ENCODE peak calls at places on chromosomes 16 and 17, in five cellular contexts. F is MM.1S, R is body of pancreas, K is thoracic aorta, Q is WERI-Rb-1. Y is an unnamed sample.

GRCh38 chr17:34095101-34095500 is 160.0 kb upstream of the CCL2 start:
- DNase-seq in F (no peak), R (no peak), K (no peak), Q (no peak), Y (no peak)

GRCh38 chr17:20206591-20206990 is 197.4 kb downstream of the SPECC1 start:
- DNase-seq in F (no peak), R (no peak), K (no peak), Q (no peak), Y (no peak)

GRCh38 chr16:526181-527014 is 1.1 kb upstream of the CAPN15 start:
- DNase-seq in F (no peak), R (peak; percentile 73), K (no peak), Q (peak; percentile 56), Y (peak; percentile 78)

GRCh38 chr17:43745541-43745940 is 13.1 kb downstream of the SOST start:
- DNase-seq in F (no peak), R (no peak), K (no peak), Q (peak; percentile 72), Y (peak; percentile 52)

GRCh38 chr17:45131616-45132301 is 556 bp downstream of the PLCD3 start:
- DNase-seq in F (no peak), R (peak; percentile 45), K (no peak), Q (peak; percentile 77), Y (peak; percentile 82)

GRCh38 chr16:16974192-16974591 is 496.6 kb downstream of the XYLT1 start:
- DNase-seq in F (no peak), R (no peak), K (no peak), Q (no peak), Y (no peak)

GRCh38 chr16:85515319-85515745 is 97.8 kb upstream of the GSE1 start:
- DNase-seq in F (no peak), R (no peak), K (no peak), Q (no peak), Y (no peak)

GRCh38 chr17:64428406-64428805 is 20.5 kb upstream of the MILR1 start:
- DNase-seq in F (no peak), R (no peak), K (no peak), Q (no peak), Y (no peak)

GRCh38 chr17:9937164-9937835 is 32.2 kb upstream of the RCVRN start:
- DNase-seq in F (no peak), R (peak; percentile 23), K (no peak), Q (no peak), Y (no peak)

GRCh38 chr17:8069587-8069860 is 18.0 kb downstream of the ALOX12B start:
- DNase-seq in F (no peak), R (no peak), K (no peak), Q (no peak), Y (no peak)

GRCh38 chr16:15976929-15977637 is 27.7 kb downstream of the ABCC1 start:
- DNase-seq in F (no peak), R (no peak), K (no peak), Q (no peak), Y (no peak)

GRCh38 chr16:22297871-22298733 is 893 bp downstream of the POLR3E start:
- DNase-seq in F (peak; percentile 88), R (peak; percentile 77), K (peak; percentile 19), Q (peak; percentile 73), Y (peak; percentile 87)

GRCh38 chr16:2339521-2340484 is 725 bp downstream of the ABCA3 start:
- DNase-seq in F (peak; percentile 34), R (peak; percentile 74), K (no peak), Q (peak; percentile 83), Y (peak; percentile 75)

GRCh38 chr16:2470603-2471015 is 488 bp upstream of the NTN3 start:
- DNase-seq in F (no peak), R (no peak), K (no peak), Q (peak; percentile 36), Y (no peak)

GRCh38 chr16:66135376-66135775 is 231.1 kb upstream of the CDH5 start:
- DNase-seq in F (no peak), R (peak; percentile 12), K (no peak), Q (no peak), Y (no peak)

GRCh38 chr17:69819316-69820087 is 255.5 kb upstream of the KCNJ16 start:
- DNase-seq in F (no peak), R (no peak), K (no peak), Q (no peak), Y (no peak)

GRCh38 chr16:58196898-58197313 is 1.0 kb downstream of the CSNK2A2 start:
- DNase-seq in F (no peak), R (no peak), K (no peak), Q (no peak), Y (peak; percentile 19)

GRCh38 chr16:84618428-84619102 is 687 bp upstream of the COTL1 start:
- DNase-seq in F (no peak), R (peak; percentile 41), K (no peak), Q (peak; percentile 22), Y (peak; percentile 78)

GRCh38 chr17:61155590-61156181 is 244.0 kb upstream of the TBX2 start:
- DNase-seq in F (no peak), R (no peak), K (no peak), Q (no peak), Y (no peak)

GRCh38 chr16:24646646-24646995 is 82.8 kb upstream of the TNRC6A start:
- DNase-seq in F (no peak), R (no peak), K (no peak), Q (no peak), Y (no peak)

GRCh38 chr16:47732122-47732805 is 271.1 kb downstream of the PHKB start:
- DNase-seq in F (no peak), R (no peak), K (no peak), Q (no peak), Y (no peak)

GRCh38 chr17:57911834-57912673 is 43.2 kb downstream of the CUEDC1 start:
- DNase-seq in F (no peak), R (peak; percentile 99), K (peak; percentile 76), Q (peak; percentile 96), Y (peak; percentile 93)

GRCh38 chr17:51860934-51861561 is 297.5 kb downstream of the CA10 start:
- DNase-seq in F (peak; percentile 45), R (peak; percentile 49), K (no peak), Q (peak; percentile 91), Y (peak; percentile 83)

GRCh38 chr17:71632328-71632727 is 488.5 kb upstream of the SOX9 start:
- DNase-seq in F (no peak), R (no peak), K (no peak), Q (no peak), Y (no peak)

GRCh38 chr16:16157166-16157565 is 66.1 kb downstream of the ABCC6 start:
- DNase-seq in F (no peak), R (no peak), K (no peak), Q (no peak), Y (no peak)

GRCh38 chr16:86355538-86355937 is 154.8 kb upstream of the FOXF1 start:
- DNase-seq in F (no peak), R (no peak), K (no peak), Q (no peak), Y (no peak)

GRCh38 chr16:13793788-13794461 is 126.0 kb upstream of the ERCC4 start:
- DNase-seq in F (no peak), R (no peak), K (no peak), Q (no peak), Y (no peak)

GRCh38 chr17:35117984-35118383 is 1.7 kb downstream of the RAD51D start:
- DNase-seq in F (peak; percentile 56), R (no peak), K (no peak), Q (no peak), Y (no peak)

GRCh38 chr17:36877774-36878173 is 59.5 kb upstream of the LHX1 start:
- DNase-seq in F (no peak), R (no peak), K (no peak), Q (no peak), Y (no peak)

GRCh38 chr16:89172171-89172900 is 788 bp downstream of the CDH15 start:
- DNase-seq in F (no peak), R (no peak), K (no peak), Q (no peak), Y (no peak)

GRCh38 chr17:80948961-80949450 is 42.6 kb upstream of the CHMP6 start:
- DNase-seq in F (no peak), R (peak; percentile 5), K (no peak), Q (no peak), Y (no peak)

GRCh38 chr16:67101683-67102082 is 8.1 kb upstream of the PHAF1 start:
- DNase-seq in F (no peak), R (no peak), K (no peak), Q (no peak), Y (no peak)

DNA sequence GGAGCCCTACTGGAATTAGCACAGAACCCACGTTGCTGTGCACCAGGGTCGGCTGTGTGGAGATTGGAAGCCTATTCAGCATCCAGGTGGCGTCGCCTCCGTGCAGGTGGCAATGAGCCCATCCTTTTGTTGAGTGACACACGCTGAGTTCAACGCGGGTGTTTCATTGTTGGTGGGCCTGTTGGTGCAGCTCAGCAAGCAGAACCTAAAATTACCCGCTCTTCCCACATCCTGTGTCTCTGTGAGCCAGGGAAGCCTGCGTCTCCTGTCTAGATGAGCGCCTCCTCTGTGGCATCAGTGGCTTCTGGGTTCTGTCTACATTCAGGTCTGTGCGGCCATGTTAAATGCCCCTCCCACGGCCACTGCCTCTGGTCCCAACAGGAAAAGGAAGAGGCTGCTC is 14.5 kb downstream of the CD2BP2 start:
- DNase-seq in F (no peak), R (no peak), K (no peak), Q (no peak), Y (no peak)
- H3K27ac ChIP-seq in F (no peak overlapping the region), R (no peak overlapping the region), K (no peak overlapping the region), Q (no peak overlapping the region), Y (no peak overlapping the region)

GRCh38 chr16:50565428-50565827 is 17.2 kb downstream of the NKD1 start:
- DNase-seq in F (no peak), R (no peak), K (no peak), Q (no peak), Y (no peak)

GRCh38 chr16:50568187-50568830 is 20.1 kb downstream of the NKD1 start:
- DNase-seq in F (no peak), R (no peak), K (no peak), Q (no peak), Y (no peak)

GRCh38 chr16:50566336-50566962 is 18.3 kb downstream of the NKD1 start:
- DNase-seq in F (no peak), R (no peak), K (no peak), Q (no peak), Y (no peak)

GRCh38 chr16:50570354-50570753 is 22.2 kb downstream of the NKD1 start:
- DNase-seq in F (no peak), R (no peak), K (no peak), Q (no peak), Y (no peak)

GRCh38 chr16:50567651-50568050 is 19.5 kb downstream of the NKD1 start:
- DNase-seq in F (no peak), R (no peak), K (no peak), Q (no peak), Y (no peak)
- H3K27ac ChIP-seq in F (no peak overlapping the region), R (no peak overlapping the region), K (peak overlapping the region; percentile 51), Q (no peak overlapping the region), Y (no peak overlapping the region)

GRCh38 chr17:2068589-2069051 is 13.7 kb downstream of the HIC1 start:
- DNase-seq in F (no peak), R (no peak), K (no peak), Q (peak; percentile 90), Y (no peak)
- H3K27ac ChIP-seq in F (no peak overlapping the region), R (peak overlapping the region; percentile 10), K (peak overlapping the region; percentile 27), Q (peak overlapping the region; percentile 94), Y (no peak overlapping the region)

DNA sequence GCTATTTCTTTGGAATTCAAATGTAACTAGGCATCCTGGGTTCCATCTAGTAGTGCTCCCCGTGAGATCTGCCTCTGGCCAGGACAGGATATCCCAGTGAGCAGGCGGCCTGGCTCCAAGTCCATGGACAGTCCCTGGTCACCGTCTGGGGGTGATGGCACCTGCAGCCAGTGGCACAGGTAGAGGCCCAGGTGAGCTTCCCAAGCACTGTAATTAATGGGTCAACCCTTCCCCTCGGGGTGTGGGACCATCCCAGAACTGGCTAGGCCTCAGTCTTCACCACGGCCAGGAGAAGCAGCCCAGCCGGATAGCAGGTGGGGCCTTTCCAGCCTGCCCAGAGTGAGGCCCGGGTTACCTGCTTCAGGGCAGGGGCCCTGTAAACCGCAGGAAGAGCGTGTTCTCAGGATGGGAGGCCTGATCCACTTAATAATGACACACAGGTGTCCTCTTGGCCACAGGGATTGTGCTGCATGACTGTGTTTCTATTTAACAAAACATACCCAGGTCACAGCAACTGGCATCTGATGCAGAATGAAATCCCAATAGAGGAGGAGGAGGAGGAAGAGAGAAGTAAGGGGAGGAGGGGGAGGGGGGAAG is 9.3 kb upstream of the LITAF start:
- DNase-seq in F (no peak), R (no peak), K (no peak), Q (no peak), Y (no peak)
- H3K27ac ChIP-seq in F (no peak overlapping the region), R (no peak overlapping the region), K (no peak overlapping the region), Q (no peak overlapping the region), Y (no peak overlapping the region)

Y was measured in neural progenitor cell.